ENCODE peak calls at places on chromosomes 16 and 17, in nine cellular contexts. E, L, A, T, Q, C, X, I and V are unnamed samples.

GRCh38 chr17:7336240-7337175 is at the start of gene ACAP1:
- DNase-seq in E (no peak), L (no peak), A (no peak), T (peak; percentile 93), Q (peak; percentile 92), C (no peak), X (peak; percentile 78), I (peak; percentile 88), V (no peak)

GRCh38 chr17:42456223-42457106 is 2.2 kb upstream of the ATP6V0A1 start:
- DNase-seq in E (no peak), L (no peak), A (peak; percentile 83), T (no peak), Q (no peak), C (no peak), X (no peak), I (peak; percentile 66), V (no peak)

GRCh38 chr17:61316633-61317032 is 83.0 kb upstream of the TBX2 start:
- DNase-seq in E (no peak), L (no peak), A (no peak), T (no peak), Q (no peak), C (no peak), X (no peak), I (no peak), V (no peak)

GRCh38 chr16:27199747-27200146 is 3.6 kb upstream of the KDM8 start:
- DNase-seq in E (no peak), L (no peak), A (no peak), T (peak; percentile 42), Q (no peak), C (no peak), X (no peak), I (peak; percentile 87), V (no peak)

GRCh38 chr16:50699345-50700159 is 6.1 kb downstream of the NOD2 start:
- DNase-seq in E (no peak), L (no peak), A (peak; percentile 12), T (peak; percentile 63), Q (peak; percentile 36), C (no peak), X (no peak), I (peak; percentile 47), V (no peak)

GRCh38 chr16:83958137-83958810 is 5.2 kb downstream of the OSGIN1 start:
- DNase-seq in E (no peak), L (no peak), A (peak; percentile 19), T (no peak), Q (no peak), C (no peak), X (no peak), I (no peak), V (no peak)

GRCh38 chr16:3980311-3981111 is 100.0 kb upstream of the CREBBP start:
- DNase-seq in E (no peak), L (no peak), A (peak; percentile 82), T (no peak), Q (no peak), C (no peak), X (no peak), I (no peak), V (no peak)

GRCh38 chr16:73091199-73091598 is 43.3 kb upstream of the ZFHX3 start:
- DNase-seq in E (no peak), L (no peak), A (no peak), T (no peak), Q (no peak), C (no peak), X (no peak), I (no peak), V (no peak)

GRCh38 chr17:57892820-57893595 is 43.2 kb upstream of the MRPS23 start:
- DNase-seq in E (no peak), L (peak; percentile 99), A (peak; percentile 98), T (no peak), Q (no peak), C (peak; percentile 73), X (peak; percentile 23), I (no peak), V (no peak)

GRCh38 chr16:2757344-2757743 is 4.9 kb downstream of the SRRM2 start:
- DNase-seq in E (no peak), L (no peak), A (no peak), T (no peak), Q (no peak), C (no peak), X (no peak), I (no peak), V (no peak)

GRCh38 chr16:57196276-57196675 is 10.1 kb downstream of the RSPRY1 start:
- DNase-seq in E (no peak), L (no peak), A (no peak), T (no peak), Q (no peak), C (no peak), X (no peak), I (no peak), V (no peak)

GRCh38 chr16:4316103-4316731 is 350 bp downstream of the GLIS2 start:
- DNase-seq in E (no peak), L (peak; percentile 59), A (no peak), T (peak; percentile 29), Q (no peak), C (no peak), X (no peak), I (no peak), V (no peak)

GRCh38 chr17:60421273-60422161 is 772 bp upstream of the CHCT1 start:
- DNase-seq in E (peak; percentile 56), L (peak; percentile 81), A (peak; percentile 33), T (peak; percentile 85), Q (peak; percentile 65), C (peak; percentile 72), X (peak; percentile 81), I (peak; percentile 82), V (peak; percentile 62)

GRCh38 chr16:26993511-26993910 is 73.2 kb upstream of the C16orf82 start:
- DNase-seq in E (no peak), L (no peak), A (no peak), T (no peak), Q (no peak), C (no peak), X (no peak), I (no peak), V (no peak)

GRCh38 chr17:7095642-7096041 is 15.6 kb upstream of the CLEC10A start:
- DNase-seq in E (no peak), L (no peak), A (no peak), T (no peak), Q (no peak), C (no peak), X (no peak), I (peak; percentile 55), V (no peak)

GRCh38 chr17:19330271-19330670 is 32.3 kb downstream of the B9D1 start:
- DNase-seq in E (no peak), L (peak; percentile 13), A (no peak), T (no peak), Q (no peak), C (no peak), X (peak; percentile 4), I (no peak), V (no peak)

GRCh38 chr17:5419959-5420653 is at the start of gene RPAIN:
- DNase-seq in E (peak; percentile 74), L (peak; percentile 93), A (peak; percentile 80), T (peak; percentile 94), Q (peak; percentile 81), C (peak; percentile 80), X (peak; percentile 78), I (peak; percentile 92), V (peak; percentile 75)

GRCh38 chr16:14196539-14196938 is 125.4 kb downstream of the MRTFB start:
- DNase-seq in E (no peak), L (no peak), A (no peak), T (no peak), Q (no peak), C (no peak), X (no peak), I (peak; percentile 19), V (no peak)

GRCh38 chr17:11991461-11991860 is 5.8 kb downstream of the ZNF18 start:
- DNase-seq in E (no peak), L (no peak), A (no peak), T (no peak), Q (no peak), C (no peak), X (no peak), I (no peak), V (no peak)

GRCh38 chr17:30323262-30323894 is 10.5 kb downstream of the TMIGD1 start:
- DNase-seq in E (no peak), L (no peak), A (no peak), T (peak; percentile 40), Q (peak; percentile 64), C (no peak), X (no peak), I (peak; percentile 65), V (no peak)

GRCh38 chr16:74448990-74449389 is 27.7 kb upstream of the CLEC18B start:
- DNase-seq in E (no peak), L (peak; percentile 87), A (peak; percentile 95), T (no peak), Q (no peak), C (no peak), X (no peak), I (no peak), V (no peak)

GRCh38 chr17:27329146-27329805 is 35.4 kb downstream of the WSB1 start:
- DNase-seq in E (no peak), L (peak; percentile 41), A (no peak), T (no peak), Q (no peak), C (no peak), X (no peak), I (no peak), V (no peak)

GRCh38 chr16:63690267-63690666 is 1431.6 kb downstream of the CDH11 start:
- DNase-seq in E (no peak), L (no peak), A (no peak), T (no peak), Q (no peak), C (no peak), X (no peak), I (no peak), V (no peak)

GRCh38 chr17:74532115-74532514 is 840 bp upstream of the CD300LB start:
- DNase-seq in E (no peak), L (peak; percentile 71), A (no peak), T (peak; percentile 9), Q (no peak), C (no peak), X (peak; percentile 53), I (peak; percentile 28), V (no peak)
- TF ChIP-seq CTCF in E (no peak), L (no peak), A (no peak), T (no peak), Q (no peak), C (no peak), X (no peak), I (no peak), V (no peak)

GRCh38 chr17:75205793-75206163 is 299 bp downstream of the NUP85 start:
- DNase-seq in E (no peak), L (no peak), A (no peak), T (no peak), Q (no peak), C (no peak), X (no peak), I (no peak), V (no peak)
- TF ChIP-seq CTCF in E (peak; percentile 18), L (no peak), A (peak; percentile 5), T (no peak), Q (no peak), C (peak; percentile 36), X (no peak), I (peak; percentile 12), V (no peak)

GRCh38 chr17:44363613-44364159 is at the start of gene FAM171A2:
- DNase-seq in E (peak; percentile 73), L (no peak), A (peak; percentile 41), T (peak; percentile 64), Q (peak; percentile 64), C (peak; percentile 78), X (peak; percentile 79), I (peak; percentile 71), V (peak; percentile 81)
- TF ChIP-seq CTCF in E (peak; percentile 94), L (no peak), A (peak; percentile 71), T (peak; percentile 95), Q (peak; percentile 35), C (peak; percentile 87), X (peak; percentile 79), I (peak; percentile 83), V (peak; percentile 62)

GRCh38 chr16:85428168-85428898 is 184.8 kb upstream of the GSE1 start:
- DNase-seq in E (peak; percentile 9), L (peak; percentile 66), A (no peak), T (peak; percentile 78), Q (peak; percentile 38), C (no peak), X (peak; percentile 63), I (peak; percentile 70), V (no peak)
- TF ChIP-seq CTCF in E (peak; percentile 56), L (peak; percentile 52), A (peak; percentile 39), T (peak; percentile 68), Q (peak; percentile 41), C (peak; percentile 56), X (peak; percentile 27), I (peak; percentile 74), V (peak; percentile 51)